ENCODE peak calls at places on chromosomes 6 and 20, in four cellular contexts. C, U, Z and S are unnamed samples.

GRCh38 chr6:146267946-146268345 is 239.1 kb downstream of the GRM1 start:
- DNase-seq in Z (no peak), U (no peak), C (no peak), S (no peak)

GRCh38 chr6:35402136-35402855 is 49.8 kb upstream of the FANCE start:
- DNase-seq in U (no peak), Z (no peak), C (no peak), S (no peak)

GRCh38 chr20:46093531-46093930 is 3.8 kb upstream of the NCOA5 start:
- DNase-seq in Z (no peak), C (no peak), U (no peak), S (no peak)

GRCh38 chr6:158417760-158418098 is 105.5 kb downstream of the TULP4 start:
- DNase-seq in C (no peak), Z (no peak), U (no peak), S (no peak)

GRCh38 chr6:85395746-85396145 is 54.1 kb upstream of the NT5E start:
- DNase-seq in C (no peak), Z (no peak), U (no peak), S (no peak)

GRCh38 chr6:52573295-52573694 is 3.6 kb downstream of the TRAM2 start:
- DNase-seq in C (no peak), U (no peak), Z (no peak), S (no peak)

GRCh38 chr6:15264902-15265761 is 19.3 kb downstream of the JARID2 start:
- DNase-seq in C (no peak), Z (no peak), U (no peak), S (no peak)

GRCh38 chr6:70547313-70547712 is 19.4 kb upstream of the SDHAF4 start:
- DNase-seq in C (no peak), U (peak), Z (no peak), S (no peak)

GRCh38 chr20:2800590-2801458 is at the start of gene CPXM1:
- DNase-seq in C (peak), U (no peak), Z (no peak), S (no peak)

GRCh38 chr6:40164345-40164755 is 230.1 kb upstream of the MOCS1 start:
- DNase-seq in C (no peak), Z (peak), U (no peak), S (peak)

GRCh38 chr6:30613251-30614043 is 3.6 kb downstream of the PPP1R10 start:
- DNase-seq in C (no peak), U (no peak), Z (no peak), S (no peak)

GRCh38 chr20:3874194-3874824 is 14.9 kb upstream of the PANK2 start:
- DNase-seq in C (no peak), Z (no peak), U (no peak), S (no peak)

GRCh38 chr6:41177287-41177686 is 14.4 kb upstream of the TREM2 start:
- DNase-seq in U (no peak), C (no peak), Z (no peak), S (no peak)

GRCh38 chr6:145067430-145067829 is 667.9 kb downstream of the EPM2A start:
- DNase-seq in C (no peak), U (no peak), Z (no peak), S (no peak)

GRCh38 chr6:111011360-111012142 is 29.7 kb downstream of the RPF2 start:
- DNase-seq in C (peak), U (peak), Z (peak), S (no peak)

GRCh38 chr6:40308533-40309306 is 278.4 kb downstream of the LRFN2 start:
- DNase-seq in Z (peak), C (peak), U (peak), S (peak)

GRCh38 chr6:10528170-10528981 is 7.2 kb downstream of the GCNT2 start:
- DNase-seq in C (peak), Z (no peak), U (no peak), S (no peak)

GRCh38 chr20:62991196-62991807 is 15.5 kb downstream of the BHLHE23 start:
- DNase-seq in C (no peak), U (no peak), Z (no peak), S (no peak)

GRCh38 chr6:31010393-31011060 is at the start of gene MUC22:
- DNase-seq in Z (no peak), U (no peak), C (no peak), S (no peak)

GRCh38 chr6:46781478-46782378 is 11.5 kb upstream of the MEP1A start:
- DNase-seq in Z (peak), U (peak), C (peak), S (peak)

GRCh38 chr6:143325379-143326140 is 124.9 kb downstream of the ADAT2 start:
- DNase-seq in U (no peak), Z (no peak), C (no peak), S (no peak)

GRCh38 chr6:215335-216034 is 76.8 kb upstream of the DUSP22 start:
- DNase-seq in U (no peak), Z (no peak), C (no peak), S (no peak)

GRCh38 chr6:130307752-130308361 is 58.0 kb upstream of the TMEM200A start:
- DNase-seq in U (no peak), Z (no peak), C (no peak), S (no peak)

GRCh38 chr6:11621119-11621518 is 83.6 kb downstream of the TMEM170B start:
- DNase-seq in Z (no peak), C (no peak), U (no peak), S (no peak)

GRCh38 chr6:33616913-33617312 is 4.2 kb upstream of the ITPR3 start:
- DNase-seq in U (no peak), Z (no peak), C (no peak), S (no peak)

GRCh38 chr6:90940812-90941481 is 354.1 kb upstream of the MAP3K7 start:
- DNase-seq in C (peak), Z (peak), U (peak), S (peak)

GRCh38 chr6:99132026-99132425 is 184.3 kb upstream of the FBXL4 start:
- DNase-seq in Z (no peak), C (no peak), U (no peak), S (no peak)